ENCODE peak calls at places on chromosomes 3 and 15, in seven cellular contexts. One of them, this sample, is unnamed.

GRCh38 chr3:71245971-71246860 is 337.3 kb downstream of the FOXP1 start:
- DNase-seq in activated T-helper 1 cell treated with Interleukin-2 at 50 U/mL for 16 hours: no peak
- DNase-seq in MCF 10A: no peak
- DNase-seq in esophagus muscularis mucosa: no peak
- DNase-seq in bronchial epithelial cell: no peak
- DNase-seq in germinal center: no peak
- DNase-seq in iris pigment epithelial cell: no peak
- DNase-seq in this sample: no peak

GRCh38 chr3:194586839-194587238 is 46.4 kb downstream of the TMEM44 start:
- DNase-seq in activated T-helper 1 cell treated with Interleukin-2 at 50 U/mL for 16 hours: no peak
- DNase-seq in MCF 10A: no peak
- DNase-seq in esophagus muscularis mucosa: no peak
- DNase-seq in bronchial epithelial cell: peak
- DNase-seq in germinal center: no peak
- DNase-seq in iris pigment epithelial cell: peak
- DNase-seq in this sample: no peak

GRCh38 chr15:65630760-65631159 is 9.0 kb downstream of the SLC24A1 start:
- DNase-seq in activated T-helper 1 cell treated with Interleukin-2 at 50 U/mL for 16 hours: no peak
- DNase-seq in MCF 10A: no peak
- DNase-seq in esophagus muscularis mucosa: no peak
- DNase-seq in bronchial epithelial cell: no peak
- DNase-seq in germinal center: no peak
- DNase-seq in iris pigment epithelial cell: no peak
- DNase-seq in this sample: no peak

GRCh38 chr3:27166888-27167287 is 202.3 kb downstream of the NEK10 start:
- DNase-seq in activated T-helper 1 cell treated with Interleukin-2 at 50 U/mL for 16 hours: no peak
- DNase-seq in MCF 10A: peak
- DNase-seq in esophagus muscularis mucosa: no peak
- DNase-seq in bronchial epithelial cell: peak
- DNase-seq in germinal center: no peak
- DNase-seq in iris pigment epithelial cell: peak
- DNase-seq in this sample: no peak

GRCh38 chr3:190739726-190740230 is 122.7 kb downstream of the GMNC start:
- DNase-seq in activated T-helper 1 cell treated with Interleukin-2 at 50 U/mL for 16 hours: no peak
- DNase-seq in MCF 10A: no peak
- DNase-seq in esophagus muscularis mucosa: no peak
- DNase-seq in bronchial epithelial cell: peak
- DNase-seq in germinal center: no peak
- DNase-seq in iris pigment epithelial cell: no peak
- DNase-seq in this sample: no peak

GRCh38 chr3:133964547-133964946 is 65.2 kb downstream of the SLCO2A1 start:
- DNase-seq in activated T-helper 1 cell treated with Interleukin-2 at 50 U/mL for 16 hours: no peak
- DNase-seq in MCF 10A: no peak
- DNase-seq in esophagus muscularis mucosa: no peak
- DNase-seq in bronchial epithelial cell: no peak
- DNase-seq in germinal center: no peak
- DNase-seq in iris pigment epithelial cell: no peak
- DNase-seq in this sample: no peak

GRCh38 chr3:165549665-165550064 is 287.6 kb downstream of the BCHE start:
- DNase-seq in activated T-helper 1 cell treated with Interleukin-2 at 50 U/mL for 16 hours: no peak
- DNase-seq in MCF 10A: no peak
- DNase-seq in esophagus muscularis mucosa: no peak
- DNase-seq in bronchial epithelial cell: no peak
- DNase-seq in germinal center: no peak
- DNase-seq in iris pigment epithelial cell: no peak
- DNase-seq in this sample: no peak

GRCh38 chr3:50630916-50631315 is 14.0 kb downstream of the MAPKAPK3 start:
- DNase-seq in activated T-helper 1 cell treated with Interleukin-2 at 50 U/mL for 16 hours: no peak
- DNase-seq in MCF 10A: no peak
- DNase-seq in esophagus muscularis mucosa: no peak
- DNase-seq in bronchial epithelial cell: no peak
- DNase-seq in germinal center: no peak
- DNase-seq in iris pigment epithelial cell: no peak
- DNase-seq in this sample: no peak

GRCh38 chr15:53675832-53676231 is 83.6 kb downstream of the WDR72 start:
- DNase-seq in activated T-helper 1 cell treated with Interleukin-2 at 50 U/mL for 16 hours: no peak
- DNase-seq in MCF 10A: no peak
- DNase-seq in esophagus muscularis mucosa: no peak
- DNase-seq in bronchial epithelial cell: no peak
- DNase-seq in germinal center: no peak
- DNase-seq in iris pigment epithelial cell: no peak
- DNase-seq in this sample: no peak